ENCODE peak calls at places on chromosomes 7 and 10, in seven cellular contexts. Y, J, F, Z, S, U and O are unnamed samples.

GRCh38 chr10:6385683-6386082 is 183.0 kb downstream of the PFKFB3 start:
- DNase-seq in J (no peak), F (no peak), Y (no peak), S (no peak), U (no peak), Z (no peak), O (no peak)

GRCh38 chr7:91465595-91466061 is 201.4 kb downstream of the FZD1 start:
- DNase-seq in S (no peak), Y (no peak), U (no peak), F (no peak), J (no peak), Z (peak), O (no peak)

GRCh38 chr10:31353574-31353973 is 34.6 kb downstream of the ZEB1 start:
- DNase-seq in Y (no peak), Z (peak), U (no peak), J (peak), F (peak), S (no peak), O (peak)

GRCh38 chr10:15585303-15585715 is 134.4 kb downstream of the ITGA8 start:
- DNase-seq in Z (peak), U (peak), F (peak), J (peak), S (peak), Y (peak), O (peak)

GRCh38 chr10:132209130-132209529 is 22.4 kb downstream of the DPYSL4 start:
- DNase-seq in S (no peak), Z (no peak), U (no peak), J (no peak), F (no peak), Y (peak), O (no peak)

GRCh38 chr7:9719303-9719702 is 1254.4 kb upstream of the PHF14 start:
- DNase-seq in J (no peak), F (no peak), Y (no peak), S (no peak), Z (no peak), U (no peak), O (no peak)

GRCh38 chr10:133195096-133195495 is 34.9 kb upstream of the UTF1 start:
- DNase-seq in Y (no peak), F (no peak), U (peak), J (no peak), Z (no peak), S (no peak), O (no peak)

GRCh38 chr10:80986596-80986995 is 448.9 kb downstream of the SH2D4B start:
- DNase-seq in S (no peak), Y (no peak), Z (no peak), F (no peak), U (no peak), J (no peak), O (no peak)

GRCh38 chr7:93060025-93060424 is 57.8 kb downstream of the SAMD9 start:
- DNase-seq in S (no peak), F (no peak), U (no peak), Y (no peak), Z (no peak), J (no peak), O (peak)

GRCh38 chr7:117458977-117459583 is 20.7 kb upstream of the CFTR start:
- DNase-seq in F (no peak), Y (no peak), S (no peak), J (peak), Z (peak), U (no peak), O (peak)

GRCh38 chr10:8084799-8085198 is 30.3 kb downstream of the GATA3 start:
- DNase-seq in F (no peak), Y (no peak), S (no peak), U (no peak), J (no peak), Z (no peak), O (no peak)

GRCh38 chr10:124719213-124719851 is 24.8 kb downstream of the FAM53B start:
- DNase-seq in J (peak), Y (peak), F (peak), Z (peak), U (no peak), S (no peak), O (peak)

GRCh38 chr10:89347706-89348457 is 20.1 kb downstream of the IFIT3 start:
- DNase-seq in S (no peak), Y (no peak), F (no peak), Z (peak), J (no peak), U (no peak), O (no peak)

GRCh38 chr7:22920664-22921063 is 93.3 kb downstream of the HYCC1 start:
- DNase-seq in J (no peak), S (no peak), U (no peak), F (no peak), Y (no peak), Z (no peak), O (no peak)

GRCh38 chr7:115822380-115822779 is 208.2 kb downstream of the TFEC start:
- DNase-seq in J (no peak), S (no peak), Y (no peak), U (no peak), F (no peak), Z (no peak), O (no peak)